ENCODE peak calls at places on chromosome 6, in five cellular contexts. Z, Y, D, L and B are unnamed samples.

GRCh38 chr6:32096394-32097258 is 12.5 kb downstream of the TNXB start:
- DNase-seq in Z (no peak), Y (no peak), D (no peak), L (no peak), B (no peak)

GRCh38 chr6:130076512-130076911 is 58.1 kb downstream of the L3MBTL3 start:
- DNase-seq in Z (no peak), Y (no peak), D (no peak), L (no peak), B (no peak)

GRCh38 chr6:44096615-44097014 is 30.6 kb downstream of the MRPL14 start:
- DNase-seq in Z (peak; percentile 82), Y (peak; percentile 88), D (peak; percentile 73), L (peak; percentile 76), B (peak; percentile 73)

GRCh38 chr6:45156075-45156474 is 172.1 kb upstream of the RUNX2 start:
- DNase-seq in Z (no peak), Y (no peak), D (no peak), L (no peak), B (no peak)

GRCh38 chr6:169162968-169163903 is 90.4 kb downstream of the THBS2 start:
- DNase-seq in Z (no peak), Y (no peak), D (peak; percentile 100), L (no peak), B (no peak)

GRCh38 chr6:134351615-134352474 is 33.9 kb upstream of the SGK1 start:
- DNase-seq in Z (no peak), Y (no peak), D (no peak), L (no peak), B (no peak)

GRCh38 chr6:17851720-17852161 is 135.7 kb downstream of the KIF13A start:
- DNase-seq in Z (no peak), Y (no peak), D (peak; percentile 35), L (no peak), B (no peak)

GRCh38 chr6:136862662-136863061 is 40.3 kb downstream of the PEX7 start:
- DNase-seq in Z (no peak), Y (no peak), D (no peak), L (no peak), B (no peak)

GRCh38 chr6:15489563-15489962 is 173.3 kb downstream of the DTNBP1 start:
- DNase-seq in Z (no peak), Y (no peak), D (no peak), L (no peak), B (no peak)

GRCh38 chr6:93676506-93676905 is 257.1 kb upstream of the EPHA7 start:
- DNase-seq in Z (no peak), Y (no peak), D (no peak), L (no peak), B (no peak)

GRCh38 chr6:88605271-88605670 is 358.1 kb downstream of the RNGTT start:
- DNase-seq in Z (no peak), Y (no peak), D (no peak), L (no peak), B (no peak)

GRCh38 chr6:13863699-13864155 is 49.4 kb upstream of the MCUR1 start:
- DNase-seq in Z (no peak), Y (no peak), D (no peak), L (no peak), B (no peak)

GRCh38 chr6:44543664-44544063 is 156.2 kb downstream of the CDC5L start:
- DNase-seq in Z (no peak), Y (no peak), D (no peak), L (no peak), B (no peak)

GRCh38 chr6:169896826-169897456 is 145.5 kb downstream of the ERMARD start:
- DNase-seq in Z (no peak), Y (no peak), D (no peak), L (no peak), B (no peak)

GRCh38 chr6:37396571-37397185 is 36.3 kb upstream of the CMTR1 start:
- DNase-seq in Z (no peak), Y (no peak), D (peak; percentile 10), L (no peak), B (no peak)

GRCh38 chr6:10595731-10596664 is 74.8 kb downstream of the GCNT2 start:
- DNase-seq in Z (no peak), Y (no peak), D (peak; percentile 63), L (no peak), B (no peak)

GRCh38 chr6:63460971-63461370 is 111.3 kb upstream of the LOC128125822 start:
- DNase-seq in Z (no peak), Y (no peak), D (no peak), L (no peak), B (no peak)

GRCh38 chr6:144683216-144684070 is 398.3 kb downstream of the UTRN start:
- DNase-seq in Z (peak; percentile 44), Y (no peak), D (no peak), L (no peak), B (peak; percentile 69)